ENCODE peak calls at places on chromosomes 13 and 19, in seven cellular contexts. Z, K, Y, R, A, B and T are unnamed samples.

GRCh38 chr13:106548064-106548696 is 12.7 kb upstream of the EFNB2 start:
- DNase-seq in K (no peak), R (no peak), Y (peak), A (no peak), Z (no peak), B (no peak), T (no peak)

GRCh38 chr19:58096884-58097283 is 1.1 kb downstream of the ZSCAN18 start:
- DNase-seq in B (no peak), R (no peak), A (no peak), Z (no peak), Y (no peak), K (no peak), T (no peak)

GRCh38 chr19:54266133-54266532 is 9.1 kb upstream of the LILRB5 start:
- DNase-seq in Y (peak), Z (peak), R (peak), A (peak), B (peak), K (peak), T (peak)

GRCh38 chr19:51136891-51137551 is 5.1 kb upstream of the SIGLEC7 start:
- DNase-seq in B (peak), K (no peak), Y (no peak), A (no peak), R (no peak), Z (no peak), T (no peak)

GRCh38 chr19:19057317-19057716 is 6.5 kb upstream of the SLC25A42 start:
- DNase-seq in B (no peak), Z (no peak), K (no peak), A (no peak), R (no peak), Y (no peak), T (no peak)

GRCh38 chr13:20713751-20714150 is 10.3 kb downstream of the IL17D start:
- DNase-seq in A (no peak), Y (peak), Z (no peak), R (no peak), K (no peak), B (no peak), T (peak)

GRCh38 chr19:43809762-43810696 is 7.8 kb upstream of the LYPD5 start:
- DNase-seq in K (peak), B (no peak), Z (no peak), Y (peak), R (no peak), A (peak), T (no peak)

GRCh38 chr19:15297416-15298224 is 34.7 kb downstream of the BRD4 start:
- DNase-seq in Y (peak), R (peak), B (no peak), K (no peak), A (peak), Z (peak), T (no peak)

GRCh38 chr19:2059422-2060201 is 8.6 kb upstream of the MKNK2 start:
- DNase-seq in Z (peak), B (peak), Y (peak), R (peak), K (no peak), A (peak), T (peak)

GRCh38 chr19:51980116-51980736 is 6.4 kb downstream of the ZNF350 start:
- DNase-seq in R (no peak), Z (no peak), K (no peak), B (no peak), A (no peak), Y (no peak), T (no peak)

GRCh38 chr13:45847554-45848224 is 3.9 kb downstream of the SIAH3 start:
- DNase-seq in Y (no peak), B (peak), R (peak), A (no peak), K (no peak), Z (no peak), T (no peak)

GRCh38 chr13:23949200-23949599 is 51.9 kb upstream of the C1QTNF9B start:
- DNase-seq in Z (no peak), R (no peak), B (no peak), Y (no peak), K (no peak), A (no peak), T (no peak)

GRCh38 chr13:28001837-28002473 is 13.5 kb upstream of the URAD start:
- DNase-seq in B (no peak), Z (no peak), Y (no peak), A (no peak), R (no peak), K (peak), T (no peak)

GRCh38 chr19:10086032-10086903 is at the start of gene SHFL:
- DNase-seq in R (peak), Z (peak), K (peak), A (peak), Y (peak), B (peak), T (peak)

GRCh38 chr19:2129486-2129885 is 21.9 kb downstream of the AP3D1 start:
- DNase-seq in Z (no peak), R (no peak), K (no peak), A (no peak), Y (no peak), B (no peak), T (no peak)

GRCh38 chr19:47093841-47094240 is 19.7 kb downstream of the ZC3H4 start:
- DNase-seq in Z (no peak), Y (no peak), A (no peak), K (no peak), R (no peak), B (no peak), T (no peak)

GRCh38 chr19:46404884-46405658 is 8.3 kb downstream of the CCDC8 start:
- DNase-seq in Z (peak), K (peak), A (no peak), B (no peak), R (no peak), Y (no peak), T (no peak)

GRCh38 chr13:26230703-26231102 is 8.6 kb upstream of the RNF6 start:
- DNase-seq in Z (no peak), K (no peak), Y (no peak), A (no peak), B (no peak), R (no peak), T (no peak)

GRCh38 chr13:28283600-28283999 is 145.3 kb downstream of the PAN3 start:
- DNase-seq in R (no peak), A (no peak), B (no peak), K (no peak), Y (no peak), Z (no peak), T (no peak)

DNA sequence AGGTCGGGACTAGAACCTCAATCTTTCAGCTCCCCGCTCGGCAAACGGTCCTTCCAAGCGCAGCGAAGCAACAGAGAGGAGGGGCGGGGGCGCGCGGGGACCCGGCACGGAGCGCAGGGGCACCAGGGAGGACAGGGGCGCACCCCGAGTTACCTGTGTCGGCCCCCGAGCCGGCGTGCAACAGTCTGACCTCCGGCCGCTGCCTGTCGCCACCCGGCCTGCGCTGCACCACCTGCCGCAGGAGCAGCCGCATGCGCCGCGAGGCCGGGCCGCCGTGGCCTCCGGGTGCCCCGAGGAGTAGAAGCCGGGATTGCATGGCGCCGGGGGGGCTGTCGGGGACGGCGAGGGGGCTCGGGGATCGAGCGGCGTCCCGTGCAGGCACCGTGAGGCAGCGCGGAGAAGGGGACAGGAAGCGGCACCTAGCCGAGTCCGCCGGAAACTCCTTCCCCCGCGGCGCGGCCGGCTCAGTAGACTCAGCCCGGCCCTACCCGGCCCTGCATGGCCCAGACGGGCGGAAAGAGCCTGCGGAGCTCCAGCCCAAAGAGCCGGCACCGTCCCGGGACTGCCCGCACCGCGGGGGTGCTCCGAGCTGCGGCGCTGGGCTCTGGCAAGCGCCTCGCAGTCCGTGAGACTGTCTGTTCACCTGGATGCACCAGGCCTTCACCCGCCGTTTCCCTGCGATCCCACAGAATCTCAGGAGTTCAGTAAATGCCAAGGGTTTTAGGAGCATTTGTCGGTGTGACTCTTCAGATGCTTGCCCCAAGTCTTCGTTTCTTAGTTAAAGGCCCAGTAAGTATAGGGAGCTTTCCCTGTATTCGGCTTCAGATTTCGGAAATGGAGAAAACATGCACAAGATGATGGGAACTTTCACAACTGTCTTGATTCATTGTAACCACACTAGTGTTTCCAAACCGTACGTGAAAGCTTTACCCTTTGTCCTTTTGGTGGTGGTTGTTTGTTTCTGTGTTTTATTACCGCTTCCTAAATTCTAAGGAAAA is at the start of gene VWA8:
- DNase-seq in Z (peak), Y (peak), R (peak), K (peak), B (peak), A (peak), T (peak)
- TF ChIP-seq POLR2A in Z (peak), Y (no peak), R (peak), K (peak), B (no peak), A (no peak), T (peak)

DNA sequence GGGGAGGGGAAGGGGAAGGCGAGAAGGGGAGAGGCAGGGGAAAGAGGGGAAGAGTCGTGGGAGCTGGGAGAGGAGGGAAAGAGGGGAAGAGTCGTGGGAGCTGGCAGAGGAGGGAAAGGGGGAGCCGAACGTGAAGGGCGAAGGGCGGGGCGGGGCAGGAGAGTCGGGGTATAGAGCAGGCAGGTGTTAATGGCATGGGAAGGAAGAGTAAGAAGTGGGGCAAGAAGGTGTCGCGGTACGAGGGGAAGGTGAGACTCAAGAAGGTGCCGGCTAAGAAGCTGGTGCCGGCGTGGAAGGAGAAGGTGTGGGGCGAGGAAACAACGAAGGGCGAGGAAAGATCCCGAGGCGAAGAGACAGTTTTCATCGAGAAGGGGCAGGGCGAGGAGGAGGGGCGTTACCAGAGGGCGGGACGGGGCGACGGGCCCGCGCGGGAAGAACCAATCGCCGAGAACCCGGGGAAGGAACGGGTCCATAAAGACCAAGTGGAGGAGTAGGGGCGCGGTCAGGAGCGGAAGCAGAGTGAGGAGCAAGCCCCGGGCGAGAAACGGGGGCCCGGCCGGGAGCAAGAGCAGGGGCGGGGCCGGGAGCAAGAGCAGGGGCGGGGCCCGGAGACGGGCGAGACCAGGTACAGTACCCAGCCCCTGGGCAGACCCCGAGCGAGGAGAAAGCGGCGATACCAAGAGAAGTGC is 463 bp downstream of the CATSPERG start:
- DNase-seq in B (peak), Z (peak), R (peak), Y (peak), K (peak), A (peak), T (peak)
- TF ChIP-seq POLR2A in B (peak), Z (no peak), R (peak), Y (no peak), K (peak), A (peak), T (peak)

GRCh38 chr19:42268142-42268703 is 829 bp upstream of the CIC start:
- DNase-seq in R (peak), Y (peak), Z (peak), B (peak), A (peak), K (peak), T (peak)
- TF ChIP-seq POLR2A in R (peak), Y (peak), Z (peak), B (peak), A (peak), K (peak), T (peak)

GRCh38 chr13:44141725-44142539 is 231.7 kb upstream of the SERP2 start:
- DNase-seq in B (peak), K (peak), Y (peak), Z (peak), A (peak), R (peak), T (peak)
- TF ChIP-seq POLR2A in B (peak), K (peak), Y (peak), Z (peak), A (peak), R (peak), T (peak)